ENCODE peak calls at places on chromosomes 16 and 17, in six cellular contexts. F is heart right ventricle, M is ascending aorta, S is colonic mucosa, I is T-helper 17 cell, C is fibroblast of lung. T is an unnamed sample.
A peak's percentile ranks its signal among the peaks of the same experiment; 100 is the strongest.

GRCh38 chr17:50364715-50365114 is 8.3 kb downstream of the MRPL27 start:
- DNase-seq in S (no peak), C (no peak), M (no peak), F (no peak), I (no peak), T (no peak)

GRCh38 chr17:78173025-78173715 is 4.8 kb downstream of the SYNGR2 start:
- DNase-seq in M (no peak), C (no peak), F (peak; percentile 21), I (no peak), S (peak; percentile 45), T (peak; percentile 49)

GRCh38 chr17:80107231-80108021 is 6.0 kb downstream of the GAA start:
- DNase-seq in F (no peak), I (no peak), C (no peak), M (no peak), S (no peak), T (no peak)

GRCh38 chr16:31386157-31386984 is 6.8 kb upstream of the ITGAD start:
- DNase-seq in I (no peak), S (no peak), M (no peak), C (no peak), F (no peak), T (peak; percentile 19)

GRCh38 chr17:38982858-38983746 is 15.9 kb upstream of the FBXO47 start:
- DNase-seq in S (peak; percentile 52), M (no peak), I (peak; percentile 31), C (peak; percentile 81), F (no peak), T (peak; percentile 70)

GRCh38 chr16:79509221-79509631 is 91.3 kb downstream of the MAF start:
- DNase-seq in S (no peak), I (no peak), F (peak; percentile 39), C (no peak), M (peak; percentile 18), T (no peak)

GRCh38 chr16:88512728-88513674 is 57.2 kb upstream of the ZC3H18 start:
- DNase-seq in C (no peak), S (no peak), M (no peak), F (no peak), I (no peak), T (no peak)

GRCh38 chr17:16954541-16954940 is 17.4 kb downstream of the TNFRSF13B start:
- DNase-seq in M (no peak), S (no peak), C (no peak), F (no peak), I (no peak), T (no peak)

GRCh38 chr17:43812396-43813265 is 20.3 kb downstream of the MPP3 start:
- DNase-seq in M (no peak), C (no peak), F (no peak), S (no peak), I (no peak), T (no peak)

GRCh38 chr16:30700491-30700890 is 1.5 kb downstream of the SRCAP start:
- DNase-seq in I (no peak), C (no peak), S (no peak), M (no peak), F (peak; percentile 47), T (no peak)

GRCh38 chr17:75516619-75517276 is 420 bp downstream of the TSEN54 start:
- DNase-seq in S (no peak), M (no peak), I (no peak), C (peak; percentile 22), F (peak; percentile 54), T (peak; percentile 32)

GRCh38 chr17:17343160-17343735 is 40.1 kb downstream of the NT5M start:
- DNase-seq in I (no peak), C (no peak), S (no peak), M (no peak), F (no peak), T (no peak)

GRCh38 chr17:68036304-68037147 is 991 bp downstream of the KPNA2 start:
- DNase-seq in I (no peak), F (no peak), S (no peak), M (no peak), C (peak; percentile 50), T (no peak)

GRCh38 chr17:56988901-56989572 is 11.1 kb downstream of the SCPEP1 start:
- DNase-seq in F (no peak), I (no peak), C (no peak), S (no peak), M (no peak), T (no peak)

GRCh38 chr17:64061157-64061898 is 40.9 kb upstream of the ICAM2 start:
- DNase-seq in S (no peak), F (no peak), I (no peak), M (no peak), C (no peak), T (no peak)

GRCh38 chr17:77054926-77055325 is 85.8 kb upstream of the SEC14L1 start:
- DNase-seq in S (no peak), I (no peak), F (no peak), C (no peak), M (no peak), T (no peak)

GRCh38 chr17:58388302-58389190 is 28.8 kb downstream of the RNF43 start:
- DNase-seq in F (no peak), C (no peak), I (no peak), M (no peak), S (no peak), T (no peak)

GRCh38 chr17:71019699-71020098 is 850.4 kb downstream of the KCNJ2 start:
- DNase-seq in S (no peak), C (no peak), M (no peak), F (no peak), I (no peak), T (no peak)

GRCh38 chr16:14640538-14640937 is 7.8 kb downstream of the BFAR start:
- DNase-seq in M (no peak), S (peak; percentile 79), F (no peak), I (no peak), C (no peak), T (no peak)

GRCh38 chr16:67926181-67926742 is 5.4 kb downstream of the CTRL start:
- DNase-seq in M (no peak), S (no peak), C (no peak), I (no peak), F (no peak), T (no peak)

GRCh38 chr17:19343256-19343630 is 19.3 kb downstream of the B9D1 start:
- DNase-seq in F (no peak), C (no peak), M (no peak), I (no peak), S (no peak), T (no peak)

GRCh38 chr16:13733561-13733960 is 186.4 kb upstream of the ERCC4 start:
- DNase-seq in F (no peak), I (no peak), C (no peak), S (no peak), M (no peak), T (no peak)

GRCh38 chr16:68756250-68757051 is 19.4 kb downstream of the CDH1 start:
- DNase-seq in F (no peak), M (no peak), I (no peak), S (peak; percentile 90), C (no peak), T (peak; percentile 60)

GRCh38 chr17:40110026-40110425 is 9.6 kb upstream of the NR1D1 start:
- DNase-seq in S (no peak), C (no peak), M (no peak), I (no peak), F (no peak), T (no peak)

GRCh38 chr16:46996391-46996790 is 22.9 kb upstream of the DNAJA2 start:
- DNase-seq in S (no peak), F (no peak), M (no peak), I (no peak), C (no peak), T (no peak)

GRCh38 chr17:27471321-27472269 is 15.3 kb downstream of the KSR1 start:
- DNase-seq in F (no peak), C (no peak), S (no peak), M (no peak), I (peak; percentile 18), T (peak; percentile 53)

GRCh38 chr16:6341993-6342392 is 990.7 kb upstream of the RBFOX1 start:
- DNase-seq in S (no peak), C (no peak), I (no peak), M (no peak), F (no peak), T (no peak)

GRCh38 chr17:5183410-5183793 is 8.3 kb downstream of the ZNF594 start:
- DNase-seq in C (no peak), F (no peak), I (no peak), S (no peak), M (no peak), T (no peak)
- H3K9me3 ChIP-seq in C (peaks cover 6% of the 10 kb centered on the region), F (peaks cover 86% of the 10 kb centered on the region), I (peaks cover 36% of the 10 kb centered on the region), S (peaks cover 37% of the 10 kb centered on the region), M (peaks cover 91% of the 10 kb centered on the region), T (peaks cover 77% of the 10 kb centered on the region)

DNA sequence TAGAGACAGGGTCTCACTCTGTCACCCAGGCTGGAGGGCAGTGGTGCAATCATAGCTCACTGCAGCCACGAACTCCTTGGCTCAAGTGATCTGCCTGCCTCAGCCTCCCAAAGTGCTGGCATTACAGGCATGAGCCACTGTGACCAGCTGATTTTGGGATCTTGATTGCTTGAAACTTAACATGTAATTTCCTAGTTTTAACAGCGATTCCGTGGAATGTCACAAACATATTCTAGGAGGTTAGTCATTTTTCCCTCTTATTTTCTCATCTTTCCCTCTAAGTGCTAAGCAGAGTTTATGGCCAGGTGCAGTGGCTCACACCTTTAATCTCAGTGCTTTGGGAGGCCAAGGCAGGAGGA is 123.4 kb upstream of the CACNG3 start:
- DNase-seq in S (no peak), I (no peak), F (no peak), M (no peak), C (no peak), T (no peak)
- H3K9me3 ChIP-seq in S (no peaks in the 10 kb centered on the region), I (no peaks in the 10 kb centered on the region), F (no peaks in the 10 kb centered on the region), M (no peaks in the 10 kb centered on the region), C (no peaks in the 10 kb centered on the region), T (no peaks in the 10 kb centered on the region)

DNA sequence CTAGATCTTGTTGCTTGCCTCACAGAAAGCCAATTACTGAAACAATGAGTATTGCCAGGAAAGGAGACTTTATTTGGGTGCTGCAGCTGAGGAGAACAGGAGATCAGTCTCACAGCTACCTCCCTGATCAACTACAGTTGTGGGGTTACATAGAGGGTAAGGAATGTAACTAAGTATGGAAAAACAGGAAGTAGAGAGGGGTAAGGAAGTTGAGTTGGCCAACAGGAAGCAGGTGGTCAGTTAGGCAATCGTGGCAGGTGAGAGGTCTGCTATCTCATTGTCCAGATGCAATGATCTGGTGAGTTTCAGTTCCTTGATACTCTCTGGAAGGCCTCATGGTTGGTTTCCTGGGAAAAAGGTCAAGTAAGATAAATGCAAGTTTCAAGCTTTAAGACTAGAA is 333.1 kb upstream of the GOT2 start:
- DNase-seq in C (no peak), F (no peak), M (no peak), S (no peak), I (no peak), T (no peak)
- H3K9me3 ChIP-seq in C (no peaks in the 10 kb centered on the region), F (no peaks in the 10 kb centered on the region), M (no peaks in the 10 kb centered on the region), S (no peaks in the 10 kb centered on the region), I (no peaks in the 10 kb centered on the region), T (no peaks in the 10 kb centered on the region)

GRCh38 chr17:73856585-73856984 is 212.3 kb upstream of the SDK2 start:
- DNase-seq in F (no peak), M (no peak), I (no peak), S (no peak), C (no peak), T (no peak)
- H3K9me3 ChIP-seq in F (no peaks in the 10 kb centered on the region), M (no peaks in the 10 kb centered on the region), I (no peaks in the 10 kb centered on the region), S (no peaks in the 10 kb centered on the region), C (no peaks in the 10 kb centered on the region), T (no peaks in the 10 kb centered on the region)

T was measured in CD4-positive, CD25-positive, alpha-beta regulatory T cell.